ENCODE peak calls at places on chromosomes 6 and 20, in six cellular contexts. W is activated CD8-positive, alpha-beta memory T cell treated with anti-CD3 and anti-CD28 coated beads, Interleukin-2, amount 50 U/mL, for 48 hours; Z is head of caudate nucleus; D is cardiac fibroblast; X is neural crest cell; B is coronary artery. O is an unnamed sample.

GRCh38 chr20:34124469-34125249 is 12.6 kb upstream of the EIF2S2 start:
- DNase-seq in B (no peak), X (no peak), W (no peak), D (no peak), Z (no peak), O (no peak)

GRCh38 chr6:141580988-141581387 is 551.7 kb upstream of the GJE1 start:
- DNase-seq in W (no peak), Z (no peak), X (no peak), D (peak; percentile 66), B (no peak), O (no peak)

GRCh38 chr6:27297857-27298730 is 14.0 kb downstream of the POM121L2 start:
- DNase-seq in X (peak; percentile 46), Z (no peak), D (peak; percentile 86), B (no peak), W (peak; percentile 71), O (no peak)

GRCh38 chr6:97067045-97067444 is 142.5 kb downstream of the KLHL32 start:
- DNase-seq in X (no peak), W (no peak), D (no peak), Z (no peak), B (no peak), O (no peak)

GRCh38 chr6:34865107-34865506 is 22.7 kb downstream of the TAF11 start:
- DNase-seq in W (no peak), Z (no peak), X (no peak), B (no peak), D (no peak), O (no peak)

GRCh38 chr6:15065603-15066002 is 180.3 kb upstream of the JARID2 start:
- DNase-seq in Z (no peak), B (no peak), D (no peak), X (no peak), W (no peak), O (no peak)

GRCh38 chr6:157323114-157323923 is at the start of gene TMEM242:
- DNase-seq in X (peak; percentile 97), W (peak; percentile 97), B (peak; percentile 94), D (peak; percentile 97), Z (peak; percentile 81), O (no peak)

GRCh38 chr6:149335924-149336323 is 18.4 kb downstream of the TAB2 start:
- DNase-seq in X (no peak), B (no peak), Z (no peak), W (no peak), D (peak; percentile 86), O (no peak)

GRCh38 chr20:50478162-50479036 is 31.8 kb upstream of the PTPN1 start:
- DNase-seq in B (no peak), W (peak; percentile 85), D (peak; percentile 68), X (peak; percentile 46), Z (no peak), O (no peak)

GRCh38 chr6:35427851-35428321 is 24.3 kb upstream of the FANCE start:
- DNase-seq in W (no peak), Z (no peak), X (no peak), B (no peak), D (peak; percentile 87), O (no peak)

GRCh38 chr20:64186071-64186598 is 21.9 kb downstream of the MYT1 start:
- DNase-seq in D (no peak), X (no peak), B (no peak), Z (no peak), W (no peak), O (no peak)

GRCh38 chr20:14865169-14865568 is 527.8 kb upstream of the FLRT3 start:
- DNase-seq in X (no peak), B (no peak), D (no peak), W (no peak), Z (no peak), O (no peak)

GRCh38 chr20:47293524-47294157 is 62.9 kb downstream of the ZMYND8 start:
- DNase-seq in W (no peak), Z (no peak), B (no peak), D (no peak), X (no peak), O (no peak)

GRCh38 chr20:34643919-34644318 is 33.0 kb downstream of the PIGU start:
- DNase-seq in D (peak; percentile 88), X (no peak), Z (no peak), B (no peak), W (no peak), O (no peak)

GRCh38 chr6:44002591-44003344 is 124.5 kb downstream of the MRPL14 start:
- DNase-seq in W (peak; percentile 84), B (no peak), X (peak; percentile 32), D (peak; percentile 42), Z (peak; percentile 27), O (no peak)

GRCh38 chr20:48738399-48739304 is 89.1 kb downstream of the PREX1 start:
- DNase-seq in B (no peak), D (no peak), W (peak; percentile 84), Z (no peak), X (no peak), O (no peak)

GRCh38 chr6:116405663-116406329 is 35.0 kb downstream of the DSE start:
- DNase-seq in W (no peak), B (no peak), Z (no peak), D (peak; percentile 52), X (no peak), O (no peak)

GRCh38 chr20:4944518-4944917 is 56.8 kb downstream of the SLC23A2 start:
- DNase-seq in Z (no peak), X (no peak), D (peak; percentile 56), W (no peak), B (no peak), O (no peak)

GRCh38 chr6:100210138-100210872 is 216.3 kb upstream of the MCHR2 start:
- DNase-seq in B (no peak), X (no peak), D (no peak), W (no peak), Z (no peak), O (no peak)

GRCh38 chr6:98657764-98658163 is 176.6 kb upstream of the POU3F2 start:
- DNase-seq in X (peak; percentile 57), W (no peak), D (peak; percentile 51), B (no peak), Z (no peak), O (no peak)

GRCh38 chr6:130944486-130944885 is 117.3 kb downstream of the SMLR1 start:
- DNase-seq in W (no peak), Z (no peak), B (no peak), D (no peak), X (peak; percentile 13), O (no peak)

O was measured in NCI-H2107.